ENCODE peak calls at places on chromosomes 4 and X, in seven cellular contexts. A is breast epithelium, X is AG04450, R is adrenal gland, W is hepatocyte, Q is dorsolateral prefrontal cortex, B is stomach. K is an unnamed sample.

GRCh38 chrX:149531599-149531998 is 9.2 kb upstream of the EOLA1 start:
- DNase-seq in A (no peak), X (no peak), R (no peak), W (no peak), Q (no peak), B (no peak), K (no peak)

GRCh38 chr4:794911-795725 is 30.8 kb downstream of the CPLX1 start:
- DNase-seq in A (no peak), X (no peak), R (no peak), W (no peak), Q (peak; percentile 56), B (no peak), K (no peak)

GRCh38 chrX:125757794-125758564 is 408.1 kb downstream of the DCAF12L2 start:
- DNase-seq in A (no peak), X (no peak), R (no peak), W (no peak), Q (no peak), B (no peak), K (no peak)

GRCh38 chr4:41712413-41712812 is 36.1 kb downstream of the PHOX2B start:
- DNase-seq in A (no peak), X (no peak), R (no peak), W (no peak), Q (no peak), B (no peak), K (no peak)

GRCh38 chr4:2412534-2412884 is 5.9 kb downstream of the ZFYVE28 start:
- DNase-seq in A (no peak), X (no peak), R (no peak), W (peak; percentile 67), Q (no peak), B (peak; percentile 40), K (peak; percentile 4)

GRCh38 chr4:8656185-8656517 is 63.6 kb downstream of the CPZ start:
- DNase-seq in A (no peak), X (no peak), R (no peak), W (no peak), Q (no peak), B (no peak), K (no peak)

GRCh38 chr4:140237616-140238352 is 83.8 kb upstream of the MAML3 start:
- DNase-seq in A (peak; percentile 38), X (peak; percentile 88), R (peak; percentile 29), W (peak; percentile 72), Q (peak; percentile 80), B (peak; percentile 70), K (peak; percentile 72)

GRCh38 chr4:151885123-151885522 is 124.3 kb upstream of the GATB start:
- DNase-seq in A (no peak), X (no peak), R (no peak), W (no peak), Q (no peak), B (no peak), K (no peak)

GRCh38 chrX:134599173-134599914 is 58.9 kb downstream of the PLAC1 start:
- DNase-seq in A (no peak), X (no peak), R (no peak), W (no peak), Q (no peak), B (no peak), K (no peak)

GRCh38 chrX:72532371-72532770 is 40.3 kb downstream of the HDAC8 start:
- DNase-seq in A (no peak), X (no peak), R (no peak), W (no peak), Q (no peak), B (no peak), K (no peak)

GRCh38 chr4:71074452-71075299 is 81.2 kb downstream of the DCK start:
- DNase-seq in A (no peak), X (no peak), R (no peak), W (no peak), Q (no peak), B (peak; percentile 41), K (no peak)

GRCh38 chr4:151719935-151720334 is 40.9 kb downstream of the GATB start:
- DNase-seq in A (no peak), X (no peak), R (no peak), W (no peak), Q (no peak), B (no peak), K (no peak)

GRCh38 chr4:39067451-39067850 is 5.4 kb downstream of the KLHL5 start:
- DNase-seq in A (no peak), X (no peak), R (no peak), W (no peak), Q (no peak), B (no peak), K (no peak)

GRCh38 chr4:183240581-183241321 is 79.3 kb downstream of the CLDN22 start:
- DNase-seq in A (no peak), X (no peak), R (no peak), W (no peak), Q (no peak), B (no peak), K (peak; percentile 48)

GRCh38 chrX:154431321-154431720 is 2.8 kb downstream of the ATP6AP1 start:
- DNase-seq in A (no peak), X (no peak), R (peak; percentile 41), W (no peak), Q (no peak), B (no peak), K (no peak)

GRCh38 chr4:17528526-17529165 is 13.7 kb downstream of the CLRN2 start:
- DNase-seq in A (no peak), X (no peak), R (no peak), W (no peak), Q (no peak), B (no peak), K (no peak)

GRCh38 chr4:186472948-186473347 is 82.4 kb downstream of the MTNR1A start:
- DNase-seq in A (no peak), X (peak; percentile 6), R (no peak), W (peak; percentile 26), Q (no peak), B (no peak), K (no peak)

GRCh38 chrX:132489256-132490085 is 633 bp upstream of the MBNL3 start:
- DNase-seq in A (peak; percentile 27), X (no peak), R (peak; percentile 75), W (peak; percentile 72), Q (no peak), B (peak; percentile 78), K (peak; percentile 92)

GRCh38 chr4:157997296-157997695 is 175.5 kb downstream of the GASK1B start:
- DNase-seq in A (no peak), X (no peak), R (no peak), W (no peak), Q (no peak), B (no peak), K (no peak)

GRCh38 chr4:2363056-2363719 is 55.3 kb downstream of the ZFYVE28 start:
- DNase-seq in A (no peak), X (no peak), R (peak; percentile 63), W (peak; percentile 62), Q (peak; percentile 34), B (peak; percentile 78), K (no peak)

GRCh38 chr4:74423101-74423500 is 21.8 kb upstream of the AREG start:
- DNase-seq in A (no peak), X (peak; percentile 34), R (no peak), W (peak; percentile 65), Q (no peak), B (peak; percentile 57), K (no peak)

GRCh38 chr4:83618431-83618830 is 82.5 kb downstream of the GPAT3 start:
- DNase-seq in A (no peak), X (peak; percentile 66), R (peak; percentile 63), W (peak; percentile 81), Q (no peak), B (peak; percentile 65), K (no peak)

GRCh38 chr4:88793473-88793872 is 95.8 kb upstream of the NAP1L5 start:
- DNase-seq in A (no peak), X (no peak), R (no peak), W (no peak), Q (no peak), B (no peak), K (no peak)

GRCh38 chr4:88794087-88794486 is 96.5 kb upstream of the NAP1L5 start:
- DNase-seq in A (no peak), X (no peak), R (no peak), W (no peak), Q (no peak), B (no peak), K (no peak)

GRCh38 chr4:88792821-88793220 is 95.2 kb upstream of the NAP1L5 start:
- DNase-seq in A (no peak), X (no peak), R (no peak), W (no peak), Q (no peak), B (no peak), K (no peak)

GRCh38 chr4:88792268-88792781 is 94.7 kb upstream of the NAP1L5 start:
- DNase-seq in A (no peak), X (peak; percentile 36), R (no peak), W (peak; percentile 34), Q (no peak), B (no peak), K (no peak)

GRCh38 chr4:88791274-88791673 is 93.6 kb upstream of the NAP1L5 start:
- DNase-seq in A (no peak), X (no peak), R (no peak), W (no peak), Q (no peak), B (no peak), K (no peak)
- TF ChIP-seq CTCF in A (no peak), X (peak; percentile 24), R (peak; percentile 18), W (no peak), Q (peak; percentile 42), B (no peak), K (no peak)

GRCh38 chr4:137156054-137156453 is 376.2 kb downstream of the PCDH18 start:
- DNase-seq in A (no peak), X (peak; percentile 20), R (no peak), W (no peak), Q (no peak), B (no peak), K (no peak)
- H3K27ac ChIP-seq in A (no peak overlapping the region), X (no peak overlapping the region), R (no peak overlapping the region), W (no peak overlapping the region), Q (no peak overlapping the region), B (no peak overlapping the region), K (no peak overlapping the region)

DNA sequence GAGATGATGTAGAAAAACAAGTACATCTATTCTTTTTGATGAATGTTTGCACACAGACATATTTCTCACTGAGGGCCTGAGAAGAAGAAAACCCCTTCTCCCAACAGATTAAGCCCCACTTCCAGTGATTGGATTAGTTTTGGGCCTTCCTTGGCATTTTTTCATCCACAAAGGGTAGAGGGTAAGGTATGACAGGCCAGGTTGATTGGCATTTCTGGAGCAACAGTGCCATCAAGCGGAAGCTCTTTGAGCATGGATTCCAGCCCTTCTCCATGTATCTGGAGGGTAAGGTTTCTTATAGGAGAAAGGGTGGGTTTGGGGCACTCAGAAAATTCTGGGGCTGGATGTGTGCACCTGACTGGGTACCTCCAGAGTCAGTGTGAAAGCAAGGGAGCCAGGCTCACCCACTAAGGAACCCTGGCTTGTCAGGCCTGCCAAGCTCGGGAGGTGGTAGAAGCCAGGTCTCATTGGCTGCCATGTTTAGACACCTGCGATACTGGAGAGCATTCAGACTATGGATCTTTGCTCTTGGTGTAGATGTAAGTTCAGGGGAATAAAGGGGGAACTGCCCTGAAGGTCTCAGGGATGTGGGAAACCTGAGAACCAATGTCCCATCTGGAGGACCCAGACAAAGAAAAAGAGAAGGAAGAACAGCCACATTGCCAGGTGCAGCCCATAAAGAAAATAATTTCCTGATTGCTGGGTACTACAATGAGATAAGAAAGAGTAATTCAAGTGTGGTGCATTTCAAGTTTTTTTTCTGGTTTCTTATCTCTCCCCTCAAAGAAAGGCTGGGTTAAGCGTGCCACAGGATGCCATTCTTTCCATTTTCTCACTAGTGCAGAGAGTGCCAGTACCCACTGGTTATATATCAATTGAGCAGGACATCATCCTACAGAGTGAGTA is 222.3 kb upstream of the AGTR2 start:
- DNase-seq in A (no peak), X (no peak), R (no peak), W (no peak), Q (no peak), B (no peak), K (no peak)
- H3K4me3 ChIP-seq in A (no peak overlapping the region), X (no peak overlapping the region), R (no peak overlapping the region), W (no peak overlapping the region), Q (no peak overlapping the region), B (no peak overlapping the region), K (no peak overlapping the region)

GRCh38 chr4:5808081-5808741 is 84.7 kb downstream of the CRMP1 start:
- DNase-seq in A (no peak), X (no peak), R (no peak), W (no peak), Q (no peak), B (no peak), K (no peak)
- TF ChIP-seq CTCF in A (no peak), X (no peak), R (no peak), W (no peak), Q (no peak), B (no peak), K (no peak)

K was measured in left lung.